ENCODE peak calls at places on chromosomes 1 and 21, in four cellular contexts. T, W, L and Q are unnamed samples.

GRCh38 chr1:22204989-22205913 is 62.4 kb upstream of the WNT4 start:
- DNase-seq in T (no peak), W (no peak), L (no peak), Q (no peak)

GRCh38 chr1:66768935-66769334 is 16.7 kb downstream of the DYNLT5 start:
- DNase-seq in T (no peak), W (no peak), L (no peak), Q (no peak)

GRCh38 chr1:162074548-162074947 is 5.1 kb downstream of the NOS1AP start:
- DNase-seq in T (no peak), W (no peak), L (peak; percentile 17), Q (no peak)

GRCh38 chr1:16018308-16018707 is 465 bp upstream of the HSPB7 start:
- DNase-seq in T (no peak), W (no peak), L (no peak), Q (no peak)

GRCh38 chr1:64624859-64625258 is 120.0 kb upstream of the RAVER2 start:
- DNase-seq in T (no peak), W (no peak), L (no peak), Q (no peak)

GRCh38 chr1:24641646-24642151 is 1.4 kb upstream of the SRRM1 start:
- DNase-seq in T (peak; percentile 73), W (peak; percentile 28), L (peak; percentile 32), Q (no peak)

GRCh38 chr1:84773933-84774497 is 83.8 kb upstream of the SSX2IP start:
- DNase-seq in T (no peak), W (no peak), L (no peak), Q (no peak)

GRCh38 chr1:214072758-214073157 is 85.0 kb downstream of the PROX1 start:
- DNase-seq in T (no peak), W (no peak), L (no peak), Q (no peak)

GRCh38 chr1:28235746-28236655 is at the start of gene ATP5IF1:
- DNase-seq in T (peak; percentile 99), W (peak; percentile 99), L (peak; percentile 98), Q (no peak)

GRCh38 chr1:171799166-171799565 is 17.7 kb downstream of the METTL13 start:
- DNase-seq in T (no peak), W (peak; percentile 53), L (no peak), Q (no peak)

GRCh38 chr1:224238756-224239155 is 55.7 kb downstream of the DEGS1 start:
- DNase-seq in T (no peak), W (no peak), L (no peak), Q (no peak)

GRCh38 chr1:61246001-61246400 is 163.6 kb downstream of the NFIA start:
- DNase-seq in T (peak; percentile 61), W (no peak), L (no peak), Q (no peak)

GRCh38 chr1:237608433-237608832 is 282.3 kb downstream of the ZP4 start:
- DNase-seq in T (no peak), W (no peak), L (no peak), Q (no peak)

GRCh38 chr1:23567996-23568607 is 8.8 kb upstream of the ID3 start:
- DNase-seq in T (no peak), W (peak; percentile 34), L (no peak), Q (no peak)

GRCh38 chr1:200837931-200838571 is 34.7 kb upstream of the GPR25 start:
- DNase-seq in T (peak; percentile 71), W (peak; percentile 60), L (peak; percentile 7), Q (no peak)

GRCh38 chr1:62349470-62350233 is 30.4 kb upstream of the KANK4 start:
- DNase-seq in T (no peak), W (no peak), L (no peak), Q (no peak)

GRCh38 chr1:155062702-155063411 is 683 bp upstream of the EFNA4 start:
- DNase-seq in T (peak; percentile 90), W (no peak), L (peak; percentile 25), Q (no peak)

GRCh38 chr1:55275976-55276375 is 60.8 kb upstream of the USP24 start:
- DNase-seq in T (no peak), W (peak; percentile 57), L (peak; percentile 61), Q (no peak)

GRCh38 chr21:33339135-33339534 is 14.4 kb downstream of the IFNAR1 start:
- DNase-seq in T (peak; percentile 65), W (no peak), L (no peak), Q (no peak)

GRCh38 chr1:218475275-218475674 is 130.1 kb downstream of the TGFB2 start:
- DNase-seq in T (no peak), W (peak; percentile 25), L (peak; percentile 76), Q (no peak)

GRCh38 chr21:35697321-35697808 is 363.0 kb downstream of the SETD4 start:
- DNase-seq in T (no peak), W (no peak), L (peak; percentile 46), Q (no peak)

GRCh38 chr21:41598561-41599511 is 90.9 kb upstream of the TMPRSS2 start:
- DNase-seq in T (no peak), W (no peak), L (no peak), Q (no peak)

GRCh38 chr1:226325178-226325577 is 16.2 kb upstream of the LIN9 start:
- DNase-seq in T (no peak), W (no peak), L (peak; percentile 39), Q (no peak)

GRCh38 chr1:118302145-118302544 is 117.1 kb upstream of the SPAG17 start:
- DNase-seq in T (no peak), W (no peak), L (no peak), Q (no peak)

GRCh38 chr1:17687125-17687524 is 68.0 kb upstream of the ACTL8 start:
- DNase-seq in T (no peak), W (no peak), L (no peak), Q (no peak)

GRCh38 chr1:57848406-57848805 is 424.5 kb upstream of the DAB1 start:
- DNase-seq in T (no peak), W (no peak), L (peak; percentile 96), Q (no peak)

GRCh38 chr1:53377438-53377841 is 49.6 kb upstream of the LRP8 start:
- DNase-seq in T (no peak), W (no peak), L (no peak), Q (no peak)

GRCh38 chr1:223144431-223144830 is 1.4 kb upstream of the TLR5 start:
- DNase-seq in T (no peak), W (no peak), L (no peak), Q (no peak)

GRCh38 chr1:27007909-27008582 is 4.6 kb downstream of the TENT5B start:
- DNase-seq in T (no peak), W (no peak), L (no peak), Q (no peak)

GRCh38 chr1:30914587-30914922 is 6.0 kb upstream of the SDC3 start:
- DNase-seq in T (no peak), W (no peak), L (no peak), Q (no peak)

GRCh38 chr1:78950801-78951200 is 55.7 kb downstream of the ADGRL4 start:
- DNase-seq in T (no peak), W (no peak), L (peak; percentile 15), Q (no peak)

GRCh38 chr1:2971609-2972008 is 49.7 kb upstream of the ACTRT2 start:
- DNase-seq in T (no peak), W (no peak), L (no peak), Q (no peak)
- H3K9me3 ChIP-seq in T (no peaks in the 10 kb centered on the region), W (no peaks in the 10 kb centered on the region), L (no peaks in the 10 kb centered on the region), Q (peaks cover 11% of the 10 kb centered on the region)

DNA sequence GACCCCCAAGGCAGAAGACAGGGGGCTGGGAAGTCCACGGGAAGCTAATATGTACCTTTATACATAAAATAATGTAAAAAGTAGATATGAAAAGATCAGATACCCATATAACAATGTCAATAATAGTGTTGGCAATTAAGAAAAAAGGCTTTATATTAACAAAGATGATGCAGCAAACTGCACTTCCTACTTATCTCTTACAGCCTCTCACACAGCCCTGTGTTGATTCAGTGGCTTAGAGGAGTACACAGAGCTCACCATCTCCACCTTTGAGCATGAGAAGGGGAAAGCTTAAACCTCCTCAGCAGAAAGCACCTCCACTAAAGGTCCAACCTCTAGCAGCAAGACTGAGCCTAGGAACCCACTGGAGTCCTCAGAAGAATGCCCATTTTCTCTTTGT is 7.2 kb upstream of the VSIG8 start:
- DNase-seq in T (no peak), W (no peak), L (no peak), Q (no peak)
- H3K4me2 ChIP-seq in T (no peak overlapping the region), W (no peak overlapping the region), L (no peak overlapping the region), Q (peak overlapping the region; percentile 34)

GRCh38 chr1:9326596-9326995 is 33.9 kb downstream of the SPSB1 start:
- DNase-seq in T (no peak), W (no peak), L (peak; percentile 91), Q (no peak)
- H3K9ac ChIP-seq in T (no peak overlapping the region), W (no peak overlapping the region), L (no peak overlapping the region), Q (no peak overlapping the region)

GRCh38 chr1:241888232-241888631 is 40.2 kb downstream of the EXO1 start:
- DNase-seq in T (no peak), W (no peak), L (peak; percentile 38), Q (no peak)
- H3K9me3 ChIP-seq in T (no peaks in the 10 kb centered on the region), W (no peaks in the 10 kb centered on the region), L (no peaks in the 10 kb centered on the region), Q (no peaks in the 10 kb centered on the region)

GRCh38 chr1:29876441-29876840 is 640.1 kb downstream of the PTPRU start:
- DNase-seq in T (no peak), W (no peak), L (no peak), Q (no peak)

GRCh38 chr1:29876902-29877301 is 640.6 kb downstream of the PTPRU start:
- DNase-seq in T (peak; percentile 61), W (no peak), L (no peak), Q (no peak)

GRCh38 chr1:29879217-29879616 is 642.9 kb downstream of the PTPRU start:
- DNase-seq in T (no peak), W (no peak), L (no peak), Q (no peak)

GRCh38 chr1:29878501-29878900 is 642.2 kb downstream of the PTPRU start:
- DNase-seq in T (no peak), W (no peak), L (no peak), Q (no peak)

GRCh38 chr1:29875557-29876028 is 639.3 kb downstream of the PTPRU start:
- DNase-seq in T (no peak), W (peak; percentile 44), L (no peak), Q (no peak)
- H3K4me2 ChIP-seq in T (no peak overlapping the region), W (no peak overlapping the region), L (no peak overlapping the region), Q (no peak overlapping the region)

GRCh38 chr1:87330201-87330953 is 1.7 kb downstream of the LMO4 start:
- DNase-seq in T (peak; percentile 56), W (peak; percentile 55), L (peak; percentile 38), Q (no peak)
- H3K9ac ChIP-seq in T (peak overlapping the region; percentile 84), W (peak overlapping the region; percentile 82), L (peak overlapping the region; percentile 41), Q (peak overlapping the region; percentile 89)

GRCh38 chr1:49363628-49364027 is 586.9 kb upstream of the BEND5 start:
- DNase-seq in T (no peak), W (no peak), L (no peak), Q (no peak)
- H3K9me3 ChIP-seq in T (no peaks in the 10 kb centered on the region), W (no peaks in the 10 kb centered on the region), L (no peaks in the 10 kb centered on the region), Q (no peaks in the 10 kb centered on the region)

GRCh38 chr1:236465231-236465958 is 58.4 kb upstream of the LGALS8 start:
- DNase-seq in T (no peak), W (no peak), L (no peak), Q (no peak)
- H3K4me2 ChIP-seq in T (no peak overlapping the region), W (no peak overlapping the region), L (no peak overlapping the region), Q (peak overlapping the region; percentile 42)